ENCODE peak calls at places on chromosomes 1 and 21, in six cellular contexts. One of them, this sample, is unnamed.
A peak's percentile ranks its signal among the peaks of the same experiment; 100 is the strongest.

GRCh38 chr1:176949033-176949662 is 215.4 kb downstream of the ASTN1 start:
- DNase-seq in esophagus squamous epithelium: no peak
- DNase-seq in ovary: peak; percentile 28
- DNase-seq in endodermal cell: peak; percentile 96
- DNase-seq in small intestine: peak; percentile 10
- DNase-seq in pancreas: peak; percentile 40
- DNase-seq in this sample: no peak

GRCh38 chr1:39128959-39129358 is 75.5 kb upstream of the MACF1 start:
- DNase-seq in esophagus squamous epithelium: no peak
- DNase-seq in ovary: no peak
- DNase-seq in endodermal cell: no peak
- DNase-seq in small intestine: peak; percentile 97
- DNase-seq in pancreas: peak; percentile 93
- DNase-seq in this sample: no peak

GRCh38 chr1:41792485-41792770 is 126.3 kb downstream of the HIVEP3 start:
- DNase-seq in esophagus squamous epithelium: no peak
- DNase-seq in ovary: no peak
- DNase-seq in endodermal cell: no peak
- DNase-seq in small intestine: no peak
- DNase-seq in pancreas: no peak
- DNase-seq in this sample: no peak

GRCh38 chr1:204615881-204616280 is 69.7 kb downstream of the LRRN2 start:
- DNase-seq in esophagus squamous epithelium: no peak
- DNase-seq in ovary: no peak
- DNase-seq in endodermal cell: no peak
- DNase-seq in small intestine: no peak
- DNase-seq in pancreas: no peak
- DNase-seq in this sample: no peak

GRCh38 chr1:52601519-52601918 is 652 bp upstream of the GPX7 start:
- DNase-seq in esophagus squamous epithelium: no peak
- DNase-seq in ovary: no peak
- DNase-seq in endodermal cell: no peak
- DNase-seq in small intestine: no peak
- DNase-seq in pancreas: no peak
- DNase-seq in this sample: no peak

GRCh38 chr1:153617677-153618076 is 1.6 kb upstream of the S100A14 start:
- DNase-seq in esophagus squamous epithelium: no peak
- DNase-seq in ovary: peak; percentile 49
- DNase-seq in endodermal cell: peak; percentile 88
- DNase-seq in small intestine: peak; percentile 82
- DNase-seq in pancreas: no peak
- DNase-seq in this sample: peak; percentile 92

GRCh38 chr21:42850866-42851391 is 28.4 kb downstream of the WDR4 start:
- DNase-seq in esophagus squamous epithelium: no peak
- DNase-seq in ovary: no peak
- DNase-seq in endodermal cell: peak; percentile 92
- DNase-seq in small intestine: no peak
- DNase-seq in pancreas: no peak
- DNase-seq in this sample: no peak

GRCh38 chr1:24133819-24134218 is 9.1 kb downstream of the IL22RA1 start:
- DNase-seq in esophagus squamous epithelium: no peak
- DNase-seq in ovary: no peak
- DNase-seq in endodermal cell: no peak
- DNase-seq in small intestine: no peak
- DNase-seq in pancreas: no peak
- DNase-seq in this sample: no peak

GRCh38 chr1:231971397-231972233 is 345.0 kb downstream of the DISC1 start:
- DNase-seq in esophagus squamous epithelium: no peak
- DNase-seq in ovary: no peak
- DNase-seq in endodermal cell: no peak
- DNase-seq in small intestine: no peak
- DNase-seq in pancreas: no peak
- DNase-seq in this sample: no peak

GRCh38 chr1:50436489-50436888 is 13.2 kb upstream of the DMRTA2 start:
- DNase-seq in esophagus squamous epithelium: no peak
- DNase-seq in ovary: no peak
- DNase-seq in endodermal cell: no peak
- DNase-seq in small intestine: no peak
- DNase-seq in pancreas: no peak
- DNase-seq in this sample: no peak

GRCh38 chr1:93129507-93130099 is 50.5 kb downstream of the MTF2 start:
- DNase-seq in esophagus squamous epithelium: no peak
- DNase-seq in ovary: no peak
- DNase-seq in endodermal cell: no peak
- DNase-seq in small intestine: peak; percentile 59
- DNase-seq in pancreas: no peak
- DNase-seq in this sample: no peak

GRCh38 chr1:151199860-151200581 is 1.7 kb downstream of the PIP5K1A start:
- DNase-seq in esophagus squamous epithelium: no peak
- DNase-seq in ovary: no peak
- DNase-seq in endodermal cell: no peak
- DNase-seq in small intestine: no peak
- DNase-seq in pancreas: no peak
- DNase-seq in this sample: peak; percentile 73

GRCh38 chr21:33231526-33231925 is 1.8 kb downstream of the IFNAR2 start:
- DNase-seq in esophagus squamous epithelium: no peak
- DNase-seq in ovary: no peak
- DNase-seq in endodermal cell: no peak
- DNase-seq in small intestine: no peak
- DNase-seq in pancreas: no peak
- DNase-seq in this sample: no peak

GRCh38 chr1:15617874-15618684 is 821 bp downstream of the DDI2 start:
- DNase-seq in esophagus squamous epithelium: no peak
- DNase-seq in ovary: no peak
- DNase-seq in endodermal cell: peak; percentile 67
- DNase-seq in small intestine: peak; percentile 77
- DNase-seq in pancreas: no peak
- DNase-seq in this sample: no peak
- H3K4me1 ChIP-seq in esophagus squamous epithelium: peaks cover 27% of the 10 kb centered on the region
- H3K4me1 ChIP-seq in ovary: peaks cover 8% of the 10 kb centered on the region
- H3K4me1 ChIP-seq in endodermal cell: peaks cover 6% of the 10 kb centered on the region
- H3K4me1 ChIP-seq in small intestine: peaks cover 13% of the 10 kb centered on the region
- H3K4me1 ChIP-seq in pancreas: peaks cover 48% of the 10 kb centered on the region
- H3K4me1 ChIP-seq in this sample: peaks cover 18% of the 10 kb centered on the region

GRCh38 chr1:227943354-227943753 is 4.4 kb downstream of the WNT9A start:
- DNase-seq in esophagus squamous epithelium: no peak
- DNase-seq in ovary: no peak
- DNase-seq in endodermal cell: no peak
- DNase-seq in small intestine: no peak
- DNase-seq in pancreas: no peak
- DNase-seq in this sample: no peak
- H3K4me1 ChIP-seq in esophagus squamous epithelium: peaks cover 35% of the 10 kb centered on the region
- H3K4me1 ChIP-seq in ovary: peaks cover 7% of the 10 kb centered on the region
- H3K4me1 ChIP-seq in endodermal cell: no peaks in the 10 kb centered on the region
- H3K4me1 ChIP-seq in small intestine: no peaks in the 10 kb centered on the region
- H3K4me1 ChIP-seq in pancreas: peaks cover 13% of the 10 kb centered on the region
- H3K4me1 ChIP-seq in this sample: peaks cover 17% of the 10 kb centered on the region

DNA sequence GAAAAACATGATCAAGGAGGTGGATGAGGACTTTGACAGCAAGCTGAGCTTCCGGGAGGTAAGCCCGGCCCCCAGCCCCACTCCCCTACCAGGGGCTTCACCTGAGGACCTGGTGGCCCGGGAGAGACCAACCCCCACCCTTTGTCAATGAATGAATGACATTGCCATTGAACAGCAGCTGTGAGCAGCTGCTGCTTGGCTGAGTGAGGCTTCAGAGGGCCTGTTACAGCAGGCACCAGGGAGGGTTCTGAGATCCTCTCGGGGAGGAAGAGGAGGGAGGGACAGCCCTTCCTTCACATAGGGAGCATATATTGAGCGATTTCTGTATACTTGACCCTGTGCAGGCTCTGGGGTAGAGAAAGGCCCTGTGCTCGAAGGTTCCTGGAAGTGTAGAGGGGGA is 12.3 kb upstream of the CTRC start:
- DNase-seq in esophagus squamous epithelium: no peak
- DNase-seq in ovary: no peak
- DNase-seq in endodermal cell: no peak
- DNase-seq in small intestine: no peak
- DNase-seq in pancreas: no peak
- DNase-seq in this sample: no peak
- H3K4me1 ChIP-seq in esophagus squamous epithelium: peaks cover 13% of the 10 kb centered on the region
- H3K4me1 ChIP-seq in ovary: peaks cover 5% of the 10 kb centered on the region
- H3K4me1 ChIP-seq in endodermal cell: no peaks in the 10 kb centered on the region
- H3K4me1 ChIP-seq in small intestine: peaks cover 6% of the 10 kb centered on the region
- H3K4me1 ChIP-seq in pancreas: peaks cover 54% of the 10 kb centered on the region
- H3K4me1 ChIP-seq in this sample: no peaks in the 10 kb centered on the region

GRCh38 chr1:111802110-111802509 is 46.4 kb downstream of the DDX20 start:
- DNase-seq in esophagus squamous epithelium: no peak
- DNase-seq in ovary: no peak
- DNase-seq in endodermal cell: no peak
- DNase-seq in small intestine: no peak
- DNase-seq in pancreas: no peak
- DNase-seq in this sample: no peak
- H3K4me1 ChIP-seq in esophagus squamous epithelium: no peaks in the 10 kb centered on the region
- H3K4me1 ChIP-seq in ovary: no peaks in the 10 kb centered on the region
- H3K4me1 ChIP-seq in endodermal cell: no peaks in the 10 kb centered on the region
- H3K4me1 ChIP-seq in small intestine: no peaks in the 10 kb centered on the region
- H3K4me1 ChIP-seq in pancreas: no peaks in the 10 kb centered on the region
- H3K4me1 ChIP-seq in this sample: no peaks in the 10 kb centered on the region

DNA sequence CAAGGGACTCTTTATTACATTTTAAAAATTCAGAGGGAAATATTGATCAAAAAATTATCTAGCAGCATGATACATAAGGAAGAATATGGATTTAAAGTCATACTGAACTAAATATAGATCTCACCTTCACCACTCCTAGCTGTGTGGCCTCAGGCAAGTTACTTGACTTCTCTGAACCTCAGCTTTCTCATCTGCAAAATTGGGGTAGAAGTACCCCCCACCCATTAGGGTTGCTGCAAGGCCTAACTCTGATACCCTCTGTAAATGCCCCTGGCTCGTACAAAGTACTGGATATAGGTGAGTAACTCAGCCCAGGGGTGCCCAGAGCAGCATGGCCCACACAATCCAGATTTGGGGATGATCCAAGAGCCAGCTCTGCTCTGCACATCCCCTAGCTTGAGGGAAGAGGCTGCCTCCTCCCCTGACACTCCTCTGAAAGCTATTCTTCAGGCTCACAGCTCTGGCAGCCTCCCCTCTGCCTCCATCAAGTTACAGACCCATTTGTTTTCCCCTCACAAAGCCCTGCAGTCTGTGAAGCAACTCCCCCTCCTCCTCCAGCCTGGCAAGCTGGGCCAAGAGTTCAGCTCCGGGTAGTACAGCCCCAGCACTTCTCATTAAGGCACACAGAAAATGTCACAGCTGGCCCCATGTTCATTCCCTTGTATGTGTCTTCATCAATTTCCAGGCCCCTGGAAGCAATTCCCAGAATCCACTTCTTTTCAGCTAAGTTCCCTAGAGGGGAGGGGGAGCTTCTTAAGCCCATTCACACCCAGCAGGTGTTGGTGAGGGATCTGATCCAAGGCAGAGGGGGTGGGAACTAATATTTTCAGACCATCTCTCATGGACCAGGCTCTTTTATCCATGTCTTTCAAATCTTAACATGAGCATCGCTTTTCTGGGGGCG is 143.7 kb downstream of the PLPP3 start:
- DNase-seq in esophagus squamous epithelium: no peak
- DNase-seq in ovary: no peak
- DNase-seq in endodermal cell: peak; percentile 83
- DNase-seq in small intestine: no peak
- DNase-seq in pancreas: no peak
- DNase-seq in this sample: no peak
- H3K4me1 ChIP-seq in esophagus squamous epithelium: peaks cover 17% of the 10 kb centered on the region
- H3K4me1 ChIP-seq in ovary: peaks cover 4% of the 10 kb centered on the region
- H3K4me1 ChIP-seq in endodermal cell: peaks cover 56% of the 10 kb centered on the region
- H3K4me1 ChIP-seq in small intestine: no peaks in the 10 kb centered on the region
- H3K4me1 ChIP-seq in pancreas: no peaks in the 10 kb centered on the region
- H3K4me1 ChIP-seq in this sample: no peaks in the 10 kb centered on the region

DNA sequence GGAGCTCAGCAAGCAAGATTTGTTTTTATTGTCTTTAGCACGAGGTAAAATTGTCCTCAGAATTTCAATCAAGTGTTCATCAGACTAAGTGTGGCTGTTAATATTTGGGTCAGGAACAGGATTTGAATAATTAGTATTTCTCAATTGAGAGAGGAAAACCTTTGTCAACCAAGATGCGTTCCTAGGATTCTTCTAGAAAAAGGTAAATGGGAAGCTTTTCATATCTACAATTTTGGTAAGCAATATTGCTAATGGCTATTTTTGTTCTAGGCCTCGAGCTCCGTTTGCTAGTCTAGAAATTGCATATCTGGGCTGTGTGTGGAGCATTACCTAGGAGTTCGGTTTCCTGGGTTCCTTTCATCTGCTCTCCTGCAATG is 4.1 kb upstream of the PIGV start:
- DNase-seq in esophagus squamous epithelium: no peak
- DNase-seq in ovary: no peak
- DNase-seq in endodermal cell: no peak
- DNase-seq in small intestine: no peak
- DNase-seq in pancreas: no peak
- DNase-seq in this sample: no peak
- H3K4me1 ChIP-seq in esophagus squamous epithelium: peaks cover 24% of the 10 kb centered on the region
- H3K4me1 ChIP-seq in ovary: peaks cover 34% of the 10 kb centered on the region
- H3K4me1 ChIP-seq in endodermal cell: peaks cover 24% of the 10 kb centered on the region
- H3K4me1 ChIP-seq in small intestine: peaks cover 19% of the 10 kb centered on the region
- H3K4me1 ChIP-seq in pancreas: peaks cover 41% of the 10 kb centered on the region
- H3K4me1 ChIP-seq in this sample: peaks cover 25% of the 10 kb centered on the region

This sample was measured in ascending aorta.